ENCODE peak calls at places on chromosomes 6 and 20, in nine cellular contexts. J, G, C, H, E, A, O, Z and S are unnamed samples.

GRCh38 chr20:17227669-17228623 is 1.1 kb downstream of the PCSK2 start:
- DNase-seq in J (no peak), G (peak), C (no peak), H (no peak), E (no peak), A (no peak), O (no peak), Z (peak), S (no peak)

GRCh38 chr6:111591370-111591900 is 14.2 kb downstream of the TRAF3IP2 start:
- DNase-seq in J (peak), G (peak), C (no peak), H (peak), E (no peak), A (no peak), O (no peak), Z (peak), S (peak)

GRCh38 chr6:103036846-103037245 is 1643.3 kb downstream of the GRIK2 start:
- DNase-seq in J (no peak), G (no peak), C (no peak), H (no peak), E (no peak), A (no peak), O (no peak), Z (no peak), S (no peak)

GRCh38 chr6:89661559-89661958 is 23.0 kb upstream of the LYRM2 start:
- DNase-seq in J (no peak), G (no peak), C (no peak), H (no peak), E (no peak), A (no peak), O (no peak), Z (no peak), S (no peak)

GRCh38 chr6:156190270-156190669 is 586.9 kb upstream of the ARID1B start:
- DNase-seq in J (no peak), G (no peak), C (no peak), H (no peak), E (no peak), A (no peak), O (no peak), Z (no peak), S (no peak)

GRCh38 chr20:1945660-1946059 is 48.2 kb downstream of the PDYN start:
- DNase-seq in J (no peak), G (no peak), C (no peak), H (no peak), E (no peak), A (no peak), O (no peak), Z (no peak), S (no peak)

GRCh38 chr6:137829641-137830083 is 37.4 kb upstream of the TNFAIP3 start:
- DNase-seq in J (no peak), G (peak), C (no peak), H (no peak), E (no peak), A (no peak), O (no peak), Z (peak), S (no peak)

GRCh38 chr6:147322299-147323162 is 118.3 kb downstream of the STXBP5 start:
- DNase-seq in J (no peak), G (peak), C (no peak), H (peak), E (no peak), A (no peak), O (no peak), Z (peak), S (no peak)

GRCh38 chr6:11903645-11904044 is 108.5 kb upstream of the HIVEP1 start:
- DNase-seq in J (no peak), G (no peak), C (no peak), H (no peak), E (no peak), A (no peak), O (no peak), Z (no peak), S (no peak)

GRCh38 chr6:5401845-5402738 is 140.8 kb downstream of the FARS2 start:
- DNase-seq in J (no peak), G (peak), C (no peak), H (no peak), E (no peak), A (no peak), O (no peak), Z (peak), S (peak)

GRCh38 chr6:72589096-72589495 is 32.8 kb upstream of the KCNQ5 start:
- DNase-seq in J (no peak), G (no peak), C (no peak), H (no peak), E (no peak), A (no peak), O (no peak), Z (peak), S (no peak)

GRCh38 chr6:16849280-16850210 is 88.3 kb upstream of the ATXN1 start:
- DNase-seq in J (peak), G (no peak), C (no peak), H (peak), E (no peak), A (no peak), O (no peak), Z (peak), S (no peak)

GRCh38 chr6:72746276-72746675 is 124.4 kb downstream of the KCNQ5 start:
- DNase-seq in J (no peak), G (no peak), C (no peak), H (no peak), E (no peak), A (no peak), O (no peak), Z (no peak), S (no peak)

GRCh38 chr6:90008189-90008907 is 114.1 kb downstream of the GJA10 start:
- DNase-seq in J (no peak), G (no peak), C (no peak), H (no peak), E (no peak), A (no peak), O (no peak), Z (no peak), S (no peak)

GRCh38 chr6:43627008-43627825 is 1.8 kb downstream of the GTPBP2 start:
- DNase-seq in J (peak), G (peak), C (no peak), H (peak), E (no peak), A (no peak), O (no peak), Z (peak), S (peak)

GRCh38 chr20:1863296-1863695 is 31.9 kb upstream of the SIRPA start:
- DNase-seq in J (no peak), G (no peak), C (no peak), H (no peak), E (no peak), A (no peak), O (no peak), Z (no peak), S (no peak)

GRCh38 chr6:871503-871902 is 178.6 kb upstream of the EXOC2 start:
- DNase-seq in J (no peak), G (no peak), C (no peak), H (no peak), E (no peak), A (no peak), O (no peak), Z (no peak), S (no peak)

GRCh38 chr6:8064638-8065518 is 689 bp upstream of the BLOC1S5 start:
- DNase-seq in J (no peak), G (no peak), C (no peak), H (no peak), E (no peak), A (no peak), O (no peak), Z (no peak), S (no peak)

GRCh38 chr20:44030394-44030793 is 115.7 kb downstream of the TOX2 start:
- DNase-seq in J (no peak), G (no peak), C (no peak), H (no peak), E (no peak), A (no peak), O (no peak), Z (no peak), S (no peak)

GRCh38 chr6:36126553-36127458 is 3.5 kb upstream of the MAPK13 start:
- DNase-seq in J (no peak), G (peak), C (no peak), H (no peak), E (no peak), A (no peak), O (no peak), Z (peak), S (no peak)

GRCh38 chr20:47412073-47412472 is 55.6 kb upstream of the ZMYND8 start:
- DNase-seq in J (no peak), G (no peak), C (no peak), H (no peak), E (no peak), A (no peak), O (no peak), Z (no peak), S (no peak)

GRCh38 chr6:111609827-111610526 is 4.3 kb upstream of the TRAF3IP2 start:
- DNase-seq in J (no peak), G (no peak), C (no peak), H (no peak), E (no peak), A (no peak), O (no peak), Z (no peak), S (no peak)

GRCh38 chr6:101150226-101150625 is 243.3 kb upstream of the GRIK2 start:
- DNase-seq in J (no peak), G (no peak), C (no peak), H (no peak), E (no peak), A (no peak), O (no peak), Z (no peak), S (no peak)

GRCh38 chr6:28399370-28400121 is at the start of gene ZSCAN12:
- DNase-seq in J (no peak), G (peak), C (peak), H (peak), E (peak), A (peak), O (peak), Z (peak), S (no peak)

GRCh38 chr20:50848341-50848808 is 53.5 kb downstream of the BCAS4 start:
- DNase-seq in J (no peak), G (peak), C (no peak), H (no peak), E (no peak), A (no peak), O (no peak), Z (peak), S (no peak)

GRCh38 chr20:57562541-57563465 is 1.9 kb downstream of the PCK1 start:
- DNase-seq in J (no peak), G (no peak), C (no peak), H (no peak), E (no peak), A (no peak), O (no peak), Z (no peak), S (no peak)

GRCh38 chr6:150539568-150539967 is 60.1 kb upstream of the PLEKHG1 start:
- DNase-seq in J (no peak), G (peak), C (no peak), H (no peak), E (no peak), A (no peak), O (no peak), Z (no peak), S (no peak)